ENCODE peak calls at places on chromosomes 11 and 22, in nine cellular contexts. B is spleen; L is AG10803; E is AG09309; W is CD4-positive, alpha-beta memory T cell; Z is left cardiac atrium; A is amniotic epithelial cell; J is activated gamma-delta T cell; D is AG04450. T is an unnamed sample.

GRCh38 chr11:12696911-12697581 is 22.8 kb downstream of the TEAD1 start:
- DNase-seq in B (no peak), L (no peak), E (no peak), W (no peak), Z (no peak), A (no peak), J (no peak), D (no peak), T (no peak)

GRCh38 chr22:46546466-46547178 is 9.2 kb upstream of the CELSR1 start:
- DNase-seq in B (peak), L (peak), E (no peak), W (no peak), Z (peak), A (peak), J (no peak), D (no peak), T (peak)

GRCh38 chr11:57779275-57779674 is 17.7 kb downstream of the CTNND1 start:
- DNase-seq in B (no peak), L (peak), E (no peak), W (no peak), Z (peak), A (peak), J (no peak), D (no peak), T (peak)

GRCh38 chr22:46077669-46078099 is 72.6 kb upstream of the PPARA start:
- DNase-seq in B (peak), L (peak), E (no peak), W (no peak), Z (peak), A (no peak), J (no peak), D (no peak), T (peak)

GRCh38 chr11:32870676-32871075 is 21.9 kb upstream of the QSER1 start:
- DNase-seq in B (no peak), L (no peak), E (no peak), W (peak), Z (no peak), A (no peak), J (no peak), D (no peak), T (no peak)

GRCh38 chr11:120229451-120230424 is 10.2 kb upstream of the POU2F3 start:
- DNase-seq in B (no peak), L (no peak), E (no peak), W (no peak), Z (no peak), A (peak), J (no peak), D (no peak), T (no peak)

GRCh38 chr11:110349109-110349996 is 52.9 kb upstream of the RDX start:
- DNase-seq in B (no peak), L (no peak), E (no peak), W (peak), Z (no peak), A (peak), J (no peak), D (no peak), T (no peak)

GRCh38 chr11:120431633-120432032 is 79.9 kb upstream of the GRIK4 start:
- DNase-seq in B (no peak), L (peak), E (peak), W (no peak), Z (no peak), A (peak), J (no peak), D (peak), T (peak)

GRCh38 chr11:3950996-3951662 is 95.7 kb downstream of the STIM1 start:
- DNase-seq in B (no peak), L (peak), E (no peak), W (peak), Z (no peak), A (peak), J (no peak), D (peak), T (no peak)

GRCh38 chr11:82775736-82776346 is 42.2 kb upstream of the FAM181B start:
- DNase-seq in B (no peak), L (peak), E (peak), W (peak), Z (no peak), A (peak), J (no peak), D (peak), T (peak)

GRCh38 chr11:2270322-2271076 is at the start of gene ASCL2:
- DNase-seq in B (peak), L (no peak), E (no peak), W (no peak), Z (no peak), A (no peak), J (no peak), D (no peak), T (no peak)

GRCh38 chr22:23862103-23862502 is 4.4 kb downstream of the SLC2A11 start:
- DNase-seq in B (peak), L (peak), E (no peak), W (peak), Z (no peak), A (peak), J (no peak), D (no peak), T (peak)

GRCh38 chr11:116541460-116541859 is 231.3 kb downstream of the BUD13 start:
- DNase-seq in B (no peak), L (no peak), E (no peak), W (no peak), Z (no peak), A (no peak), J (no peak), D (no peak), T (no peak)

GRCh38 chr11:116792144-116792868 is 627 bp upstream of the APOA5 start:
- DNase-seq in B (no peak), L (no peak), E (no peak), W (no peak), Z (no peak), A (no peak), J (no peak), D (no peak), T (no peak)

GRCh38 chr11:12179019-12179418 is 68.6 kb downstream of the MICAL2 start:
- DNase-seq in B (no peak), L (no peak), E (no peak), W (no peak), Z (no peak), A (no peak), J (no peak), D (no peak), T (no peak)

GRCh38 chr11:23320131-23320530 is 459.9 kb upstream of the CCDC179 start:
- DNase-seq in B (no peak), L (no peak), E (no peak), W (no peak), Z (no peak), A (peak), J (no peak), D (no peak), T (peak)

GRCh38 chr11:70226967-70227366 is 23.9 kb downstream of the FADD start:
- DNase-seq in B (no peak), L (no peak), E (no peak), W (no peak), Z (no peak), A (peak), J (no peak), D (no peak), T (no peak)

T was measured in foreskin fibroblast.